ENCODE peak calls at places on chromosomes 13 and 19, in eight cellular contexts. Q is left ventricle myocardium inferior, G is type B pancreatic cell, Y is mammary epithelial cell, M is GM13976, W is astrocyte of the spinal cord, F is neural crest cell, S is progenitor cell of endocrine pancreas. E is an unnamed sample.
A peak's percentile ranks its signal among the peaks of the same experiment; 100 is the strongest.

GRCh38 chr13:50026788-50027473 is 11.7 kb downstream of the KCNRG start:
- DNase-seq in Y (no peak), Q (no peak), M (peak; percentile 49), F (no peak), G (no peak), S (no peak), W (no peak), E (no peak)

GRCh38 chr19:35139618-35139943 is 957 bp downstream of the FXYD1 start:
- DNase-seq in Y (no peak), Q (no peak), M (no peak), F (no peak), G (no peak), S (no peak), W (no peak), E (no peak)

GRCh38 chr19:46529622-46530451 is 34.2 kb upstream of the PNMA8B start:
- DNase-seq in Y (peak; percentile 69), M (peak; percentile 87), S (peak; percentile 50), Q (peak; percentile 61), F (peak; percentile 73), W (peak; percentile 57), G (no peak), E (peak; percentile 75)

GRCh38 chr19:38975214-38975860 is at the start of gene FBXO17:
- DNase-seq in M (peak; percentile 48), Y (peak; percentile 68), S (peak; percentile 29), W (peak; percentile 54), Q (peak; percentile 52), F (peak; percentile 39), G (peak; percentile 75), E (peak; percentile 51)

GRCh38 chr13:45242070-45242469 is 41.2 kb upstream of the KCTD4 start:
- DNase-seq in F (no peak), Q (no peak), M (no peak), Y (peak; percentile 57), S (no peak), W (peak; percentile 62), G (no peak), E (peak; percentile 71)

GRCh38 chr13:40338217-40338616 is 328.2 kb downstream of the FOXO1 start:
- DNase-seq in M (no peak), Q (no peak), F (no peak), W (no peak), Y (no peak), S (no peak), G (no peak), E (no peak)

GRCh38 chr13:97822377-97822776 is 131.1 kb upstream of the IPO5 start:
- DNase-seq in W (no peak), Y (no peak), G (no peak), M (no peak), F (no peak), S (no peak), Q (no peak), E (no peak)

GRCh38 chr19:12567951-12568350 is 16.7 kb upstream of the ZNF564 start:
- DNase-seq in Q (no peak), G (no peak), Y (no peak), M (no peak), F (no peak), S (no peak), W (no peak), E (no peak)

GRCh38 chr13:102773441-102774209 is at the start of gene TEX30:
- DNase-seq in G (peak; percentile 90), Q (peak; percentile 85), S (peak; percentile 81), M (peak; percentile 93), W (peak; percentile 83), Y (peak; percentile 86), F (peak; percentile 75), E (peak; percentile 79)

GRCh38 chr19:49361438-49362047 is 673 bp downstream of the TEAD2 start:
- DNase-seq in Y (peak; percentile 20), Q (peak; percentile 85), G (peak; percentile 86), M (no peak), F (peak; percentile 57), S (peak; percentile 68), W (peak; percentile 89), E (peak; percentile 68)

GRCh38 chr13:102402292-102402691 is 444 bp upstream of the FGF14 start:
- DNase-seq in Q (peak; percentile 16), F (peak; percentile 41), S (no peak), Y (no peak), G (no peak), W (peak; percentile 42), M (peak; percentile 46), E (no peak)

GRCh38 chr13:31703780-31704179 is 35.5 kb upstream of the RXFP2 start:
- DNase-seq in M (no peak), W (no peak), G (no peak), Y (no peak), S (no peak), Q (no peak), F (no peak), E (no peak)

GRCh38 chr19:3154957-3155736 is 19.3 kb downstream of the GNA15 start:
- DNase-seq in M (peak; percentile 90), S (no peak), F (no peak), Y (peak; percentile 100), Q (peak; percentile 74), W (peak; percentile 96), G (no peak), E (peak; percentile 100)

GRCh38 chr13:50969691-50970090 is 60.1 kb downstream of the RNASEH2B start:
- DNase-seq in S (no peak), M (no peak), F (no peak), G (no peak), Y (peak; percentile 16), Q (no peak), W (peak; percentile 11), E (peak; percentile 14)

GRCh38 chr19:55437410-55437809 is 5.7 kb downstream of the SHISA7 start:
- DNase-seq in M (no peak), Q (peak; percentile 52), F (peak; percentile 65), G (no peak), Y (peak; percentile 64), W (peak; percentile 68), S (peak; percentile 67), E (peak; percentile 82)

GRCh38 chr19:13112555-13112954 is 4.0 kb downstream of the TRMT1 start:
- DNase-seq in Y (no peak), G (no peak), S (no peak), Q (no peak), F (no peak), M (no peak), W (no peak), E (no peak)

GRCh38 chr19:31510635-31511034 is 161.4 kb upstream of the TSHZ3 start:
- DNase-seq in S (no peak), Q (no peak), W (no peak), Y (no peak), F (no peak), G (no peak), M (no peak), E (no peak)

DNA sequence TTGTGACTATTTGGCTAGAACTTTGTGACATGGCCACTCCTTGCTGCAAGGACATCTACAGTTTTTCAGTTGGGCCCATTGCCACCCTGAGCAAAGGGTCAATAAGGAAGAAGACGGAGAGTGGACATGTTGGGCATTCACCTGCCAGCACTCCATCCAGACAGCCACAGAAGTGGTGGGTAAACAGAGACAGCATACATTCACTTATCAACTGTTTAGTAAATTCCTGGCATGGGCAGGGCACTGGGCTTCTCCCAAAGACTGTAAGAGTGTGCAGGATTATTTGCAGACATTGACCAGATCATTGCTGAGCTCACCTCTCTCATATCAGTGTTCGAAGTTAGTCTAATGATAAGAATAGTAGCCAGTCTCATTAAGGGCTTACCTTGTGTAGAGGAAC is 29.2 kb downstream of the SIPA1L3 start:
- DNase-seq in Q (no peak), M (no peak), Y (no peak), S (no peak), G (no peak), W (no peak), F (no peak), E (no peak)
- TF ChIP-seq CTCF in Q (no peak), M (no peak), Y (no peak), S (no peak), G (no peak), W (no peak), F (no peak), E (no peak)

DNA sequence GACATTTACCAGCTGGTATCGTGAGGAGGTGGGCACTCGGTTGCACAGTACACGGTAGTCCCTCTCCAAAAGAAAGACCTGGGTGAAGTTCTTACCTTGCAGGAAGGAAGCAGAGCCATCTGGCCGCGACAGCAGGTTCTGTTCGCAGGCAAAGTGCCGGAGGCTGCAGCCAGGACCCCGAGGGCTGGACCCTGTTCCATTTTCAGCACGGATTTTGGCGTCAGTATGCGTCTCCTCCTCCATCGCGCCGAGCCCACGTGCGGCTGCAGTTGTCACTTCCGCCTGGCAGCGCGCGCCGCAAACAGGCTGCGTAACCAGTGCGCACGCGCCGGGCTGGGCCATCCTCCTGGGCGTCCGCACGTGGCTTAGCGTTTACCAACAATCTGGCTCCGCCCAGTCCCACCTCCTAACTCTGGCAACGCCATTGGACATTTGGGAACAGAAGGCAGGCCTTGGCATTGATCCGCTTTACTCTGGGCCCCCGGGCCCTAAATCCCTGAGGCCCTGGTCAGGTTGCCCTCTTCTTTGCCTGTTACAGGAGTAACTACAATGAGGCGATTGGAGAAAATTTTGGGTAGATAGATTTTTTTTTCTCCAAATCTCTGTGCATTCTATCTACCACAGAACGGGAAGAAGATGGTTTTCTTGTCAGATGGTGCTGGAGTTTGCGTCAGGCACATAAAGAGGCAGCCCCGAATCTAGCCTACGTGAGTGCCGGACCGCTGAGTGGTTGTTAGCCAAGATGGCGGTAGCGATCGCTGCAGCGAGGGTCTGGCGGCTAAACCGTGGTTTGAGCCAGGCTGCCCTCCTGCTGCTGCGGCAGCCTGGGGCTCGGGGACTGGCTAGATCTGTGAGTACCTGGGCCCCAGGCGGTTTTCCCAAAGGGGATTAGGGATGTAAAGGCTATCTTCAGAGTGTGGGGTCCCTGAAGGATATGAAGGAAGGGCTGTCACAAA is at the start of the genes BCKDHA and EXOSC5:
- DNase-seq in Y (peak; percentile 99), M (peak; percentile 98), G (peak; percentile 99), F (peak; percentile 96), Q (peak; percentile 99), S (peak; percentile 98), W (peak; percentile 100), E (peak; percentile 100)
- TF ChIP-seq CTCF in Y (no peak), M (no peak), G (no peak), F (no peak), Q (peak; percentile 9), S (no peak), W (no peak), E (no peak)

GRCh38 chr19:16208847-16209246 is 11.1 kb downstream of the AP1M1 start:
- DNase-seq in Q (no peak), Y (no peak), M (no peak), S (no peak), W (no peak), G (no peak), F (no peak), E (no peak)
- TF ChIP-seq CTCF in Q (no peak), Y (no peak), M (no peak), S (no peak), W (no peak), G (no peak), F (no peak), E (no peak)

DNA sequence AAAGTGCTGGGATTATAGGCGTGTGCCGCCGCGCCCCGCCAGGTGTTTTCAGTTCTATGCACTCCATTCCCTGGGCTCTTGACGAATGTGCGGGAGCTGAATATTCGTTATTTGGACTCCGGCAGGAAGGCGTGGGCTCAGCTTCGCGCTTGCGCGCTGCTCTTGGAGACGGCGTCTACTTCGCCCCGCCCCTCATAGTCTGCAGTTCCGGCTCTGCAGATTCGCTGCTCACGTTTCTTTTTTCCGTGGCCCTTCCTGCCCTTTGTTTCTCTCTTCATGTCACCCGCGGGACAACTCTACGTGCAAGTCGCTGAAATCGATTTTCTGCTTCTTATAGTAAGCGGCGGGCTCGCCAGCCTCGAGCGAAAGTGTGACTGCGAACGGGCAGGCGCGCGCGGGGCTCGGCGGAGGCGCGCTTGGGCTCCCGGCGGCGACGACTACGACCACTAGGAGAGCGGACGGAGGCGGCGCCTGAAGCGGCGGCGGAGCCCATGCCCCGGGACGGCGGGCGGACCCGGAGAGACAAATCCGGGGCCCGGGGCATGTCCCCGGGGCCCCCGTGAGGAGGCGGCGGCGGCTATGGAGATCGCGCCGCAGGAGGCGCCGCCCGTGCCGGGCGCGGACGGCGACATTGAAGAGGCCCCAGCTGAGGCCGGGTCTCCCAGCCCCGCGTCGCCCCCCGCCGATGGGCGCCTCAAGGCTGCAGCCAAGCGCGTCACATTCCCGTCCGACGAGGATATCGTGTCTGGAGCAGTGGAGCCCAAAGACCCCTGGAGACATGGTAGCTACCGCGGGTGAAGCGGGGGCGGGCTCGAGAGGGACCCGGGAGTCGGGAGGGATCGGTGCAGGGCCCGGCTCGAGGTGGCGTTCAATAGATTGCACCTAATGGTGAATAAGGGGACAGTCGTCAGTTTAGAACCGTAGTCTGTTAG is at the start of gene PPP1R37:
- DNase-seq in G (peak; percentile 94), F (peak; percentile 89), Q (peak; percentile 91), S (peak; percentile 85), W (peak; percentile 98), M (peak; percentile 96), Y (peak; percentile 97), E (peak; percentile 99)
- TF ChIP-seq CTCF in G (peak; percentile 69), F (peak; percentile 60), Q (peak; percentile 64), S (peak; percentile 50), W (peak; percentile 22), M (peak; percentile 21), Y (peak; percentile 31), E (no peak)

E was measured in MCF 10A.